ENCODE peak calls at places on chromosomes 1 and 21, in four cellular contexts. C, V, D and P are unnamed samples.

GRCh38 chr21:41620982-41621381 is 113.0 kb upstream of the TMPRSS2 start:
- DNase-seq in V (peak), D (no peak), C (no peak), P (no peak)

GRCh38 chr1:33527934-33528333 is 55.5 kb downstream of the ZSCAN20 start:
- DNase-seq in C (no peak), V (no peak), D (no peak), P (no peak)

GRCh38 chr21:41600961-41601572 is 93.1 kb upstream of the TMPRSS2 start:
- DNase-seq in D (no peak), V (no peak), C (no peak), P (no peak)

GRCh38 chr1:167522246-167522645 is 3.9 kb upstream of the CD247 start:
- DNase-seq in C (no peak), D (no peak), V (peak), P (no peak)

GRCh38 chr21:15755125-15755524 is 25.3 kb downstream of the USP25 start:
- DNase-seq in V (no peak), C (no peak), D (no peak), P (no peak)

GRCh38 chr1:107523736-107524135 is 382.9 kb downstream of the NTNG1 start:
- DNase-seq in V (no peak), C (no peak), D (no peak), P (no peak)

GRCh38 chr1:31761883-31762282 is 2.3 kb downstream of the ADGRB2 start:
- DNase-seq in D (no peak), V (peak), C (no peak), P (no peak)

GRCh38 chr1:40711465-40712404 is 20.2 kb downstream of the NFYC start:
- DNase-seq in C (no peak), V (peak), D (no peak), P (no peak)

GRCh38 chr1:110555807-110556470 is 37.0 kb upstream of the KCNA10 start:
- DNase-seq in C (no peak), V (peak), D (no peak), P (no peak)

GRCh38 chr1:147833231-147833840 is 69.3 kb upstream of the GJA8 start:
- DNase-seq in D (no peak), V (no peak), C (no peak), P (no peak)

GRCh38 chr1:221667504-221667903 is 74.4 kb downstream of the DUSP10 start:
- DNase-seq in D (no peak), V (peak), C (no peak), P (no peak)